ENCODE peak calls at places on chromosomes 1 and 21, in eight cellular contexts. F, W, K, L, D, Z, R and E are unnamed samples.

GRCh38 chr1:21520899-21521716 is 11.9 kb downstream of the ALPL start:
- DNase-seq in F (no peak), W (no peak), K (no peak), L (no peak), D (peak; percentile 55), Z (no peak), R (no peak), E (no peak)

GRCh38 chr1:208243522-208243850 is 698 bp downstream of the PLXNA2 start:
- DNase-seq in F (no peak), W (no peak), K (no peak), L (no peak), D (peak; percentile 51), Z (no peak), R (no peak), E (no peak)

GRCh38 chr1:188170446-188170845 is 1341.7 kb downstream of the PLA2G4A start:
- DNase-seq in F (no peak), W (no peak), K (no peak), L (peak; percentile 4), D (no peak), Z (no peak), R (no peak), E (no peak)

GRCh38 chr1:157496121-157496526 is 56.2 kb downstream of the FCRL5 start:
- DNase-seq in F (no peak), W (peak; percentile 25), K (no peak), L (no peak), D (peak; percentile 63), Z (no peak), R (no peak), E (no peak)

GRCh38 chr1:38569932-38570356 is 289.6 kb downstream of the RRAGC start:
- DNase-seq in F (no peak), W (no peak), K (no peak), L (no peak), D (no peak), Z (no peak), R (no peak), E (no peak)

GRCh38 chr1:221117133-221117532 is 237.9 kb downstream of the HLX start:
- DNase-seq in F (no peak), W (no peak), K (no peak), L (no peak), D (peak; percentile 41), Z (no peak), R (no peak), E (no peak)

GRCh38 chr1:226496616-226497015 is 51.9 kb upstream of the STUM start:
- DNase-seq in F (no peak), W (no peak), K (no peak), L (no peak), D (no peak), Z (no peak), R (no peak), E (no peak)

GRCh38 chr1:12191242-12192032 is 24.6 kb downstream of the TNFRSF1B start:
- DNase-seq in F (no peak), W (no peak), K (no peak), L (no peak), D (no peak), Z (no peak), R (no peak), E (no peak)

GRCh38 chr1:192788184-192788583 is 20.7 kb upstream of the RGS2 start:
- DNase-seq in F (no peak), W (peak; percentile 78), K (no peak), L (no peak), D (peak; percentile 97), Z (no peak), R (no peak), E (no peak)

GRCh38 chr21:28754127-28754611 is 238.5 kb downstream of the LTN1 start:
- DNase-seq in F (no peak), W (no peak), K (no peak), L (peak; percentile 31), D (peak; percentile 57), Z (no peak), R (peak; percentile 44), E (no peak)

GRCh38 chr1:81754424-81754823 is 46.3 kb upstream of the ADGRL2 start:
- DNase-seq in F (no peak), W (no peak), K (no peak), L (no peak), D (no peak), Z (no peak), R (no peak), E (no peak)

GRCh38 chr1:228827026-228827425 is 91.7 kb downstream of the RHOU start:
- DNase-seq in F (no peak), W (no peak), K (no peak), L (no peak), D (no peak), Z (no peak), R (no peak), E (no peak)

GRCh38 chr1:109910963-109911798 is 532 bp downstream of the CSF1 start:
- DNase-seq in F (no peak), W (peak; percentile 38), K (no peak), L (no peak), D (peak; percentile 6), Z (peak; percentile 53), R (no peak), E (no peak)

GRCh38 chr1:182588460-182589396 is at the start of gene RNASEL:
- DNase-seq in F (peak; percentile 89), W (peak; percentile 66), K (peak; percentile 94), L (peak; percentile 76), D (peak; percentile 89), Z (peak; percentile 80), R (peak; percentile 63), E (no peak)

GRCh38 chr21:45386728-45387371 is 18.1 kb upstream of the COL18A1 start:
- DNase-seq in F (peak; percentile 59), W (peak; percentile 57), K (no peak), L (no peak), D (peak; percentile 93), Z (peak; percentile 88), R (peak; percentile 75), E (no peak)

GRCh38 chr1:78619446-78619802 is 824 bp upstream of the IFI44L start:
- DNase-seq in F (no peak), W (no peak), K (no peak), L (no peak), D (no peak), Z (no peak), R (no peak), E (no peak)

GRCh38 chr21:14388282-14388681 is 5.3 kb upstream of the HSPA13 start:
- DNase-seq in F (no peak), W (no peak), K (no peak), L (no peak), D (no peak), Z (no peak), R (no peak), E (no peak)

GRCh38 chr1:100028765-100029164 is 59.0 kb downstream of the SLC35A3 start:
- DNase-seq in F (no peak), W (no peak), K (no peak), L (no peak), D (no peak), Z (no peak), R (no peak), E (no peak)

GRCh38 chr1:15598436-15598835 is 13.6 kb upstream of the AGMAT start:
- DNase-seq in F (no peak), W (no peak), K (no peak), L (no peak), D (no peak), Z (no peak), R (no peak), E (no peak)

GRCh38 chr1:163824006-163824405 is 502.3 kb downstream of the NUF2 start:
- DNase-seq in F (no peak), W (peak; percentile 18), K (no peak), L (no peak), D (peak; percentile 91), Z (peak; percentile 9), R (no peak), E (no peak)

GRCh38 chr1:166258017-166258416 is 91.2 kb upstream of the FAM78B start:
- DNase-seq in F (no peak), W (no peak), K (no peak), L (no peak), D (no peak), Z (no peak), R (no peak), E (no peak)

GRCh38 chr1:59367269-59368006 is 70.5 kb downstream of the FGGY start:
- DNase-seq in F (peak; percentile 67), W (peak; percentile 66), K (no peak), L (no peak), D (peak; percentile 93), Z (peak; percentile 74), R (no peak), E (no peak)

GRCh38 chr1:234658143-234658542 is 48.2 kb upstream of the IRF2BP2 start:
- DNase-seq in F (no peak), W (no peak), K (peak; percentile 74), L (peak; percentile 54), D (peak; percentile 82), Z (no peak), R (no peak), E (no peak)

DNA sequence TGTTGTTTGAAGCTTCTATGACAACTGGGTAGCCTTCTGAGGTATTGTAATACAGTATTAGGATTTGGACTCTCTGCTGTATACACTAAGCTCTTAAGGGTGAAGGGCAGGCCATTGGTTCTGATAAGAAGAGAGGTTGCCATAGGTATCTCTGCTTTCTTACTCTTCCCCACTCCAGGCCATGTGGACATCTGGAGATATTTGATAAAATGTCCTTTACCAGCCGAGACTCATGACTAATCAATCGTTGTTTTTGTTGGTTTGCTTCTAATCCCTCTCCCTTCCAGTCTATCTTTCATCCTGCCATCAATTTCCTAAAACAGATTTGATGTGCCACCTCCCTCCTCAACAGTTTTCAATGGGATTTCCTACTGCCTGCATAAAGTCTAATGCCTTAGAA is 64.6 kb upstream of the WDR26 start:
- DNase-seq in F (no peak), W (no peak), K (no peak), L (no peak), D (peak; percentile 44), Z (no peak), R (no peak), E (no peak)
- H3K4me1 ChIP-seq in F (peaks cover 41% of the 10 kb centered on the region), W (peaks cover 21% of the 10 kb centered on the region), K (peaks cover 43% of the 10 kb centered on the region), L (peaks cover 17% of the 10 kb centered on the region), D (peaks cover 48% of the 10 kb centered on the region), Z (peaks cover 18% of the 10 kb centered on the region), R (peaks cover 48% of the 10 kb centered on the region), E (peaks cover 70% of the 10 kb centered on the region)

GRCh38 chr1:162412002-162412401 is at the start of gene SH2D1B:
- DNase-seq in F (no peak), W (no peak), K (no peak), L (no peak), D (peak; percentile 57), Z (no peak), R (no peak), E (no peak)
- H3K27ac ChIP-seq in F (no peak within 1 kb of the TSS), W (no peak within 1 kb of the TSS), K (no peak within 1 kb of the TSS), L (no peak within 1 kb of the TSS), D (no peak within 1 kb of the TSS), Z (no peak within 1 kb of the TSS), R (no peak within 1 kb of the TSS), E (no peak within 1 kb of the TSS)

GRCh38 chr1:90996742-90997413 is 25.0 kb downstream of the ZNF644 start:
- DNase-seq in F (no peak), W (no peak), K (no peak), L (no peak), D (no peak), Z (no peak), R (no peak), E (no peak)
- H3K9me3 ChIP-seq in F (peaks cover 8% of the 10 kb centered on the region), W (no peaks in the 10 kb centered on the region), K (no peaks in the 10 kb centered on the region), L (no peaks in the 10 kb centered on the region), D (no peaks in the 10 kb centered on the region), Z (no peaks in the 10 kb centered on the region), R (peaks cover 2% of the 10 kb centered on the region), E (peaks cover 6% of the 10 kb centered on the region)

DNA sequence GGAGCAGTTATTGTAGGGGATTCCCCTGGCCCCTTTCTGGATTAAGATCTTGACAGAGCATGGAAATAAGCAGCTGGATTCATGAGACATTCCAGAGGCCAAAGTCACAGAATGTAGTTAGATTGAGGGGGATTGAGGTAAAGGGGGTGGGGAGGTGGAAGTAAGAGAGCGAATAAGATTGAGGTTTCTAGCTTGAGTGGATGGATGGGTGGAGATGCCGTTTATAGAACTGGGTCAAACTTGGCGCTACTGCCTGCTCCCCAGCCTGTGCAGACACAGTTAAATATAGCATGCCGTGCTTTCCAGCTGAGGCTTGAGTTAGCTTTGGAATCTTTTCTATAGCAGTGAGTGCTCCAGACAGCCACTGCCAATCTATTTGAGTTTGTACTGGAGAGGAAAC is 85.6 kb downstream of the DYRK1A start:
- DNase-seq in F (no peak), W (no peak), K (no peak), L (no peak), D (peak; percentile 86), Z (no peak), R (peak; percentile 84), E (no peak)
- H3K4me1 ChIP-seq in F (peaks cover 36% of the 10 kb centered on the region), W (peaks cover 22% of the 10 kb centered on the region), K (peaks cover 90% of the 10 kb centered on the region), L (no peaks in the 10 kb centered on the region), D (peaks cover 63% of the 10 kb centered on the region), Z (peaks cover 16% of the 10 kb centered on the region), R (peaks cover 65% of the 10 kb centered on the region), E (peaks cover 6% of the 10 kb centered on the region)